ENCODE peak calls at places on chromosomes 1 and 21, in four cellular contexts. L is activated T-cell treated with anti-CD3 and anti-CD28 coated beads, Interleukin-2, amount 50 U/mL, for 72 hours; Y is NCI-H1417; B is left cardiac atrium. O is an unnamed sample.

GRCh38 chr1:177124578-177125278 is 39.8 kb downstream of the ASTN1 start:
- DNase-seq in L (no peak), Y (no peak), B (no peak), O (no peak)

GRCh38 chr1:11595287-11595686 is 58.9 kb downstream of the FBXO2 start:
- DNase-seq in L (no peak), Y (no peak), B (no peak), O (no peak)

GRCh38 chr1:201329286-201329685 is 46.0 kb downstream of the PKP1 start:
- DNase-seq in L (no peak), Y (no peak), B (peak; percentile 52), O (no peak)

GRCh38 chr21:46191257-46191685 is 7.0 kb upstream of the SPATC1L start:
- DNase-seq in L (no peak), Y (no peak), B (peak; percentile 53), O (peak; percentile 51)

GRCh38 chr1:16354619-16355018 is 2.3 kb upstream of the FBXO42 start:
- DNase-seq in L (no peak), Y (no peak), B (no peak), O (no peak)

GRCh38 chr1:172449585-172450523 is 6.0 kb upstream of the PIGC start:
- DNase-seq in L (peak; percentile 31), Y (peak; percentile 27), B (peak; percentile 66), O (peak; percentile 45)

GRCh38 chr1:54716299-54717047 is 812 bp downstream of the TTC4 start:
- DNase-seq in L (no peak), Y (no peak), B (no peak), O (no peak)

GRCh38 chr21:46662367-46662654 is 26.8 kb downstream of the PRMT2 start:
- DNase-seq in L (no peak), Y (no peak), B (no peak), O (no peak)

GRCh38 chr1:166944186-166944967 is 31.0 kb downstream of the ILDR2 start:
- DNase-seq in L (no peak), Y (no peak), B (no peak), O (no peak)

GRCh38 chr1:210655511-210655910 is 326.8 kb downstream of the HHAT start:
- DNase-seq in L (no peak), Y (no peak), B (no peak), O (no peak)

GRCh38 chr1:211638723-211639122 is 36.7 kb downstream of the NEK2 start:
- DNase-seq in L (no peak), Y (no peak), B (no peak), O (no peak)

GRCh38 chr1:39781349-39781715 is 7.3 kb downstream of the BMP8B start:
- DNase-seq in L (no peak), Y (no peak), B (no peak), O (no peak)

GRCh38 chr1:210816136-210816535 is 317.8 kb downstream of the KCNH1 start:
- DNase-seq in L (no peak), Y (peak; percentile 21), B (no peak), O (no peak)

GRCh38 chr1:163137556-163138265 is 65.0 kb downstream of the RGS5 start:
- DNase-seq in L (no peak), Y (no peak), B (no peak), O (no peak)

GRCh38 chr1:173048629-173049326 is 2.0 kb downstream of the TNFSF18 start:
- DNase-seq in L (no peak), Y (no peak), B (no peak), O (no peak)

GRCh38 chr1:201307760-201308499 is 24.6 kb downstream of the PKP1 start:
- DNase-seq in L (no peak), Y (peak; percentile 58), B (no peak), O (no peak)

GRCh38 chr1:224544276-224544675 is 71.8 kb upstream of the CNIH3 start:
- DNase-seq in L (no peak), Y (no peak), B (no peak), O (no peak)

GRCh38 chr1:203584040-203584439 is 42.6 kb upstream of the ATP2B4 start:
- DNase-seq in L (no peak), Y (no peak), B (no peak), O (no peak)

GRCh38 chr1:11655263-11656079 is 794 bp downstream of the FBXO44 start:
- DNase-seq in L (no peak), Y (peak; percentile 36), B (no peak), O (no peak)

GRCh38 chr1:89719502-89720306 is 86.8 kb downstream of the LRRC8C start:
- DNase-seq in L (peak; percentile 23), Y (peak; percentile 52), B (no peak), O (no peak)

GRCh38 chr1:23865543-23865930 is 2.6 kb downstream of the FUCA1 start:
- DNase-seq in L (no peak), Y (no peak), B (no peak), O (no peak)

GRCh38 chr1:32623775-32624174 is 26.6 kb downstream of the ZBTB8OS start:
- DNase-seq in L (peak; percentile 30), Y (no peak), B (no peak), O (no peak)

GRCh38 chr1:32920833-32921232 is 19.6 kb upstream of the TMEM54 start:
- DNase-seq in L (no peak), Y (no peak), B (peak; percentile 67), O (no peak)

O was measured in ovary.